ENCODE peak calls at places on chromosomes 12 and 14, in four cellular contexts. S is ACHN, Q is HCEC 1CT, K is fibroblast of mammary gland. Y is an unnamed sample.
A peak's percentile ranks its signal among the peaks of the same experiment; 100 is the strongest.

GRCh38 chr14:100522616-100523021 is 64.6 kb downstream of the BEGAIN start:
- DNase-seq in Q (no peak), S (no peak), K (peak; percentile 30), Y (no peak)

GRCh38 chr12:68199127-68199526 is 26.5 kb downstream of the IL26 start:
- DNase-seq in Q (no peak), S (no peak), K (no peak), Y (no peak)

GRCh38 chr12:92524489-92524888 is 178.3 kb upstream of the PLEKHG7 start:
- DNase-seq in S (no peak), K (no peak), Q (no peak), Y (no peak)

GRCh38 chr12:16604853-16605252 is 1.1 kb downstream of the LMO3 start:
- DNase-seq in K (peak; percentile 2), Q (no peak), S (no peak), Y (no peak)

GRCh38 chr14:95300697-95301526 is 18.8 kb downstream of the CLMN start:
- DNase-seq in S (no peak), K (no peak), Q (no peak), Y (no peak)

GRCh38 chr12:59372971-59373370 is 222.9 kb upstream of the SLC16A7 start:
- DNase-seq in Q (peak; percentile 19), K (peak; percentile 44), S (peak; percentile 50), Y (peak; percentile 4)

GRCh38 chr14:74825008-74825407 is 50.9 kb downstream of the PROX2 start:
- DNase-seq in S (peak; percentile 58), Q (peak; percentile 68), K (peak; percentile 74), Y (peak; percentile 80)

GRCh38 chr14:22003471-22003870 is 329.9 kb upstream of the OR4E1 start:
- DNase-seq in Q (no peak), S (no peak), K (no peak), Y (no peak)

GRCh38 chr14:61281186-61281676 is at the start of gene TMEM30B:
- DNase-seq in Q (no peak), K (no peak), S (no peak), Y (no peak)

GRCh38 chr12:80690513-80690912 is 16.9 kb upstream of the MYF6 start:
- DNase-seq in Q (no peak), K (no peak), S (no peak), Y (no peak)

GRCh38 chr14:94853920-94854319 is 84.0 kb upstream of the GSC start:
- DNase-seq in Q (no peak), S (no peak), K (no peak), Y (no peak)

GRCh38 chr14:104982548-104983230 is 2.9 kb upstream of the CLBA1 start:
- DNase-seq in S (no peak), Q (no peak), K (no peak), Y (no peak)

GRCh38 chr14:61611880-61612630 is 83.3 kb upstream of the HIF1A start:
- DNase-seq in S (no peak), K (peak; percentile 40), Q (no peak), Y (no peak)

GRCh38 chr14:100733152-100733850 is 6.6 kb downstream of the DLK1 start:
- DNase-seq in K (no peak), S (no peak), Q (no peak), Y (no peak)

GRCh38 chr12:57616383-57617101 is 5.3 kb downstream of the ARHGEF25 start:
- DNase-seq in S (peak; percentile 23), Q (no peak), K (peak; percentile 88), Y (no peak)

GRCh38 chr14:32436993-32437392 is 107.9 kb downstream of the AKAP6 start:
- DNase-seq in S (no peak), K (no peak), Q (no peak), Y (no peak)

GRCh38 chr12:25119020-25119419 is 75.9 kb downstream of the DNAI7 start:
- DNase-seq in S (no peak), Q (no peak), K (no peak), Y (peak; percentile 14)

GRCh38 chr14:75634848-75635247 is 25.8 kb downstream of the ERG28 start:
- DNase-seq in Q (no peak), K (no peak), S (no peak), Y (no peak)

GRCh38 chr12:80413462-80413861 is 30.6 kb upstream of the PTPRQ start:
- DNase-seq in S (no peak), Q (peak; percentile 15), K (peak; percentile 31), Y (no peak)

GRCh38 chr14:61876362-61877049 is 114.3 kb downstream of the SNAPC1 start:
- DNase-seq in S (no peak), Q (no peak), K (no peak), Y (no peak)

GRCh38 chr12:98227162-98227561 is 288.2 kb upstream of the TMPO start:
- DNase-seq in Q (no peak), S (peak; percentile 33), K (peak; percentile 36), Y (peak; percentile 13)

GRCh38 chr14:24232121-24232644 is at the start of gene NEDD8:
- DNase-seq in K (peak; percentile 98), S (peak; percentile 85), Q (peak; percentile 97), Y (peak; percentile 97)

GRCh38 chr12:103905730-103906349 is 24.4 kb upstream of the HSP90B1 start:
- DNase-seq in S (no peak), Q (no peak), K (no peak), Y (no peak)

Y was measured in dermis blood vessel endothelial cell.